ENCODE peak calls at places on chromosome 9, in four cellular contexts. M is RPMI8226, R is activated B cell treated with CpG ODN at 0.5 μM for 24 hours, D is AG09319. Y is an unnamed sample.

GRCh38 chr9:94554078-94554438 is 825 bp upstream of the PCAT7 start:
- DNase-seq in M (no peak), R (no peak), D (no peak), Y (no peak)

GRCh38 chr9:33246269-33246860 is 6.4 kb downstream of the SPINK4 start:
- DNase-seq in M (no peak), R (no peak), D (no peak), Y (no peak)

GRCh38 chr9:7238244-7238637 is 480.5 kb downstream of the KDM4C start:
- DNase-seq in M (no peak), R (no peak), D (no peak), Y (no peak)

GRCh38 chr9:23774266-23774665 is 51.8 kb downstream of the ELAVL2 start:
- DNase-seq in M (no peak), R (no peak), D (no peak), Y (peak)

GRCh38 chr9:130662927-130663257 is 1.5 kb upstream of the PRDM12 start:
- DNase-seq in M (no peak), R (no peak), D (no peak), Y (no peak)

GRCh38 chr9:124940894-124941688 is at the start of gene GOLGA1:
- DNase-seq in M (peak), R (peak), D (peak), Y (peak)

GRCh38 chr9:692636-693459 is 148.6 kb upstream of the DMRT1 start:
- DNase-seq in M (no peak), R (no peak), D (no peak), Y (peak)

GRCh38 chr9:93186151-93186715 is 2.3 kb downstream of the WNK2 start:
- DNase-seq in M (no peak), R (no peak), D (no peak), Y (no peak)

GRCh38 chr9:126882746-126883145 is 22.3 kb downstream of the ZBTB34 start:
- DNase-seq in M (no peak), R (no peak), D (no peak), Y (no peak)

GRCh38 chr9:121783523-121784507 is 132.4 kb downstream of the DAB2IP start:
- DNase-seq in M (no peak), R (no peak), D (no peak), Y (no peak)

GRCh38 chr9:112891521-112891920 is 845 bp upstream of the SLC46A2 start:
- DNase-seq in M (no peak), R (no peak), D (no peak), Y (no peak)

GRCh38 chr9:111645806-111646205 is 14.7 kb downstream of the DNAJC25 start:
- DNase-seq in M (no peak), R (no peak), D (no peak), Y (peak)

GRCh38 chr9:16828335-16829281 is 41.9 kb downstream of the BNC2 start:
- DNase-seq in M (no peak), R (no peak), D (peak), Y (peak)

GRCh38 chr9:88659126-88659525 is 124.1 kb downstream of the NXNL2 start:
- DNase-seq in M (no peak), R (no peak), D (no peak), Y (no peak)

GRCh38 chr9:33466565-33467495 is 6.9 kb downstream of the NOL6 start:
- DNase-seq in M (peak), R (peak), D (no peak), Y (no peak)

GRCh38 chr9:113522419-113522818 is 58.9 kb downstream of the RGS3 start:
- DNase-seq in M (no peak), R (no peak), D (no peak), Y (no peak)

GRCh38 chr9:15182003-15182695 is 124.9 kb downstream of the TTC39B start:
- DNase-seq in M (no peak), R (no peak), D (peak), Y (no peak)

GRCh38 chr9:77647659-77648457 is at the start of gene GNA14:
- DNase-seq in M (no peak), R (no peak), D (no peak), Y (no peak)

GRCh38 chr9:131276891-131277672 is 772 bp upstream of the FAM78A start:
- DNase-seq in M (peak), R (no peak), D (no peak), Y (no peak)

GRCh38 chr9:124465736-124466135 is 15.5 kb downstream of the ADGRD2 start:
- DNase-seq in M (no peak), R (no peak), D (no peak), Y (no peak)

GRCh38 chr9:9521033-9521779 is 1091.6 kb downstream of the PTPRD start:
- DNase-seq in M (no peak), R (no peak), D (no peak), Y (no peak)

GRCh38 chr9:106872641-106873040 is 9.7 kb downstream of the ZNF462 start:
- DNase-seq in M (no peak), R (no peak), D (no peak), Y (no peak)

GRCh38 chr9:125966456-125966855 is 219.3 kb downstream of the PBX3 start:
- DNase-seq in M (no peak), R (no peak), D (no peak), Y (no peak)

GRCh38 chr9:128886211-128886826 is 4.4 kb downstream of the LRRC8A start:
- DNase-seq in M (no peak), R (no peak), D (no peak), Y (no peak)

GRCh38 chr9:90925581-90926257 is 124.1 kb downstream of the SYK start:
- DNase-seq in M (no peak), R (no peak), D (peak), Y (peak)

GRCh38 chr9:95880011-95880690 is 4.7 kb downstream of the ERCC6L2 start:
- DNase-seq in M (no peak), R (no peak), D (peak), Y (peak)

GRCh38 chr9:89871871-89872331 is 267.1 kb downstream of the GADD45G start:
- DNase-seq in M (no peak), R (peak), D (no peak), Y (no peak)

GRCh38 chr9:77708416-77708815 is 60.3 kb upstream of the GNA14 start:
- DNase-seq in M (no peak), R (no peak), D (no peak), Y (peak)

GRCh38 chr9:107793541-107793940 is 304.0 kb upstream of the KLF4 start:
- DNase-seq in M (no peak), R (no peak), D (no peak), Y (no peak)

GRCh38 chr9:136110082-136111061 is 8.3 kb downstream of the TMEM250 start:
- DNase-seq in M (peak), R (no peak), D (no peak), Y (no peak)

GRCh38 chr9:113269355-113269754 is 6.0 kb downstream of the CDC26 start:
- DNase-seq in M (no peak), R (no peak), D (no peak), Y (no peak)

GRCh38 chr9:37486616-37487544 is 1.1 kb downstream of the POLR1E start:
- DNase-seq in M (no peak), R (no peak), D (peak), Y (peak)

GRCh38 chr9:26243722-26244121 is 565.5 kb upstream of the TUSC1 start:
- DNase-seq in M (no peak), R (no peak), D (no peak), Y (peak)

GRCh38 chr9:93594041-93594756 is 17.8 kb downstream of the PHF2 start:
- DNase-seq in M (no peak), R (no peak), D (no peak), Y (no peak)

GRCh38 chr9:134344068-134344820 is 18.0 kb downstream of the RXRA start:
- DNase-seq in M (no peak), R (no peak), D (no peak), Y (no peak)

Y was measured in LHCN-M2.